ENCODE peak calls at places on chromosomes 11 and 22, in seven cellular contexts. E is LoVo; Y is mesenteric fat pad; N is stimulated activated CD4-positive, alpha-beta T cell treated with anti-CD3 and anti-CD28 coated beads, Interleukin-12 subunit alpha, Interleukin-12 subunit beta, amount 100 ng/mL, for 48 hours; V is SK-MEL-5; T is neuronal stem cell; Z is activated T-cell treated with anti-CD3 and anti-CD28 coated beads for 48 hours. J is an unnamed sample.

GRCh38 chr11:215581-216037 is 8.1 kb downstream of the RIC8A start:
- DNase-seq in E (no peak), Y (no peak), N (no peak), V (no peak), T (no peak), Z (no peak), J (no peak)

GRCh38 chr11:73141031-73141308 is 1.1 kb downstream of the FCHSD2 start:
- DNase-seq in E (no peak), Y (peak), N (no peak), V (peak), T (peak), Z (peak), J (no peak)

GRCh38 chr11:134228625-134229024 is 4.2 kb downstream of the VPS26B start:
- DNase-seq in E (no peak), Y (no peak), N (no peak), V (no peak), T (no peak), Z (peak), J (no peak)

GRCh38 chr11:85826096-85826855 is 15.3 kb upstream of the SYTL2 start:
- DNase-seq in E (peak), Y (no peak), N (no peak), V (peak), T (no peak), Z (no peak), J (no peak)

GRCh38 chr22:44181912-44182590 is 1.3 kb downstream of the PARVG start:
- DNase-seq in E (no peak), Y (no peak), N (no peak), V (no peak), T (no peak), Z (no peak), J (peak)

GRCh38 chr11:37560346-37560745 is 962.3 kb upstream of the RAG2 start:
- DNase-seq in E (no peak), Y (no peak), N (no peak), V (no peak), T (no peak), Z (no peak), J (no peak)

GRCh38 chr11:33674035-33674814 is 26.4 kb downstream of the C11orf91 start:
- DNase-seq in E (no peak), Y (no peak), N (no peak), V (no peak), T (no peak), Z (no peak), J (no peak)

GRCh38 chr22:25420471-25420924 is 144.0 kb upstream of the GRK3 start:
- DNase-seq in E (no peak), Y (peak), N (no peak), V (no peak), T (no peak), Z (no peak), J (no peak)

GRCh38 chr22:23384451-23384850 is 195.6 kb downstream of the IGLL1 start:
- DNase-seq in E (no peak), Y (no peak), N (no peak), V (no peak), T (no peak), Z (no peak), J (no peak)

GRCh38 chr11:44067266-44067665 is 1.2 kb downstream of the ACCS start:
- DNase-seq in E (no peak), Y (no peak), N (no peak), V (no peak), T (no peak), Z (no peak), J (no peak)

GRCh38 chr22:24994070-24994763 is 41.7 kb downstream of the KIAA1671 start:
- DNase-seq in E (peak), Y (no peak), N (peak), V (no peak), T (no peak), Z (peak), J (no peak)

GRCh38 chr11:46392421-46393230 is 1.1 kb upstream of the CHRM4 start:
- DNase-seq in E (peak), Y (peak), N (peak), V (peak), T (peak), Z (peak), J (peak)

GRCh38 chr11:115226556-115226955 is 277.7 kb downstream of the CADM1 start:
- DNase-seq in E (no peak), Y (no peak), N (no peak), V (no peak), T (peak), Z (no peak), J (no peak)

GRCh38 chr11:33237039-33237597 is 20.1 kb upstream of the HIPK3 start:
- DNase-seq in E (no peak), Y (no peak), N (no peak), V (no peak), T (no peak), Z (no peak), J (no peak)

GRCh38 chr11:46553746-46554204 is 40.0 kb downstream of the AMBRA1 start:
- DNase-seq in E (peak), Y (no peak), N (no peak), V (no peak), T (no peak), Z (no peak), J (no peak)

GRCh38 chr11:11992257-11992690 is 16.2 kb downstream of the DKK3 start:
- DNase-seq in E (no peak), Y (no peak), N (no peak), V (no peak), T (no peak), Z (no peak), J (no peak)

GRCh38 chr11:62850911-62851806 is 11.8 kb upstream of the WDR74 start:
- DNase-seq in E (peak), Y (no peak), N (no peak), V (no peak), T (no peak), Z (peak), J (no peak)

GRCh38 chr22:42862045-42862734 is 5.1 kb upstream of the ARFGAP3 start:
- DNase-seq in E (peak), Y (no peak), N (no peak), V (no peak), T (no peak), Z (no peak), J (no peak)

J was measured in effector CD4-positive, alpha-beta T cell.